ENCODE peak calls at places on chromosome 3, in five cellular contexts. One of them, this sample, is unnamed.
A peak's percentile ranks its signal among the peaks of the same experiment; 100 is the strongest.

GRCh38 chr3:165196577-165197561 is 685 bp upstream of the SLITRK3 start:
- DNase-seq in suprapubic skin: no peak
- DNase-seq in CD8-positive, alpha-beta memory T cell: no peak
- DNase-seq in psoas muscle: peak; percentile 23
- DNase-seq in GM23248: peak; percentile 16
- DNase-seq in this sample: no peak

GRCh38 chr3:124258057-124258500 is 266.2 kb upstream of the ROPN1 start:
- DNase-seq in CD8-positive, alpha-beta memory T cell: no peak
- DNase-seq in GM23248: peak; percentile 67
- DNase-seq in psoas muscle: no peak
- DNase-seq in suprapubic skin: no peak
- DNase-seq in this sample: no peak

GRCh38 chr3:155323063-155323666 is 29.7 kb upstream of the STRIT1 start:
- DNase-seq in psoas muscle: no peak
- DNase-seq in CD8-positive, alpha-beta memory T cell: no peak
- DNase-seq in GM23248: peak; percentile 82
- DNase-seq in suprapubic skin: no peak
- DNase-seq in this sample: peak; percentile 51

GRCh38 chr3:131880948-131881347 is 153.9 kb downstream of the CPNE4 start:
- DNase-seq in psoas muscle: no peak
- DNase-seq in GM23248: no peak
- DNase-seq in suprapubic skin: no peak
- DNase-seq in CD8-positive, alpha-beta memory T cell: no peak
- DNase-seq in this sample: no peak

GRCh38 chr3:102169915-102170479 is 264.8 kb upstream of the ZPLD1 start:
- DNase-seq in psoas muscle: no peak
- DNase-seq in GM23248: no peak
- DNase-seq in suprapubic skin: no peak
- DNase-seq in CD8-positive, alpha-beta memory T cell: no peak
- DNase-seq in this sample: no peak

GRCh38 chr3:42647821-42648459 is 5.6 kb upstream of the ZBTB47 start:
- DNase-seq in psoas muscle: no peak
- DNase-seq in GM23248: no peak
- DNase-seq in CD8-positive, alpha-beta memory T cell: no peak
- DNase-seq in suprapubic skin: no peak
- DNase-seq in this sample: no peak

GRCh38 chr3:134644731-134645514 is 5.9 kb downstream of the KY start:
- DNase-seq in suprapubic skin: no peak
- DNase-seq in psoas muscle: peak; percentile 41
- DNase-seq in CD8-positive, alpha-beta memory T cell: no peak
- DNase-seq in GM23248: no peak
- DNase-seq in this sample: no peak

GRCh38 chr3:52831500-52832301 is 1.2 kb upstream of the ITIH4 start:
- DNase-seq in suprapubic skin: peak; percentile 78
- DNase-seq in psoas muscle: peak; percentile 80
- DNase-seq in CD8-positive, alpha-beta memory T cell: no peak
- DNase-seq in GM23248: peak; percentile 87
- DNase-seq in this sample: peak; percentile 74

GRCh38 chr3:186380622-186381380 is 18.8 kb upstream of the DGKG start:
- DNase-seq in GM23248: peak; percentile 41
- DNase-seq in CD8-positive, alpha-beta memory T cell: no peak
- DNase-seq in suprapubic skin: no peak
- DNase-seq in psoas muscle: no peak
- DNase-seq in this sample: no peak

GRCh38 chr3:194685723-194686413 is at the start of gene FAM43A:
- DNase-seq in psoas muscle: peak; percentile 94
- DNase-seq in CD8-positive, alpha-beta memory T cell: peak; percentile 71
- DNase-seq in suprapubic skin: peak; percentile 96
- DNase-seq in GM23248: peak; percentile 95
- DNase-seq in this sample: peak; percentile 93

GRCh38 chr3:142447308-142447851 is 457 bp downstream of the XRN1 start:
- DNase-seq in suprapubic skin: peak; percentile 73
- DNase-seq in psoas muscle: peak; percentile 25
- DNase-seq in CD8-positive, alpha-beta memory T cell: peak; percentile 49
- DNase-seq in GM23248: peak; percentile 71
- DNase-seq in this sample: no peak

GRCh38 chr3:184523825-184524615 is 37.6 kb upstream of the EPHB3 start:
- DNase-seq in CD8-positive, alpha-beta memory T cell: no peak
- DNase-seq in suprapubic skin: no peak
- DNase-seq in GM23248: peak; percentile 87
- DNase-seq in psoas muscle: no peak
- DNase-seq in this sample: no peak

GRCh38 chr3:178987745-178988144 is 83.9 kb downstream of the ZMAT3 start:
- DNase-seq in psoas muscle: no peak
- DNase-seq in suprapubic skin: no peak
- DNase-seq in CD8-positive, alpha-beta memory T cell: no peak
- DNase-seq in GM23248: no peak
- DNase-seq in this sample: no peak

GRCh38 chr3:146550743-146551510 is 6.5 kb upstream of the PLSCR1 start:
- DNase-seq in GM23248: peak; percentile 92
- DNase-seq in CD8-positive, alpha-beta memory T cell: no peak
- DNase-seq in psoas muscle: no peak
- DNase-seq in suprapubic skin: no peak
- DNase-seq in this sample: peak; percentile 27

GRCh38 chr3:12992629-12993021 is 80.6 kb downstream of the IQSEC1 start:
- DNase-seq in CD8-positive, alpha-beta memory T cell: no peak
- DNase-seq in psoas muscle: no peak
- DNase-seq in suprapubic skin: no peak
- DNase-seq in GM23248: no peak
- DNase-seq in this sample: no peak
- H3K27ac ChIP-seq in CD8-positive, alpha-beta memory T cell: no peak overlapping the region
- H3K27ac ChIP-seq in psoas muscle: peak overlapping the region; percentile 83
- H3K27ac ChIP-seq in suprapubic skin: no peak overlapping the region
- H3K27ac ChIP-seq in GM23248: no peak overlapping the region
- H3K27ac ChIP-seq in this sample: no peak overlapping the region

GRCh38 chr3:150237490-150237889 is 170.6 kb upstream of the TSC22D2 start:
- DNase-seq in psoas muscle: peak; percentile 49
- DNase-seq in GM23248: peak; percentile 85
- DNase-seq in suprapubic skin: no peak
- DNase-seq in CD8-positive, alpha-beta memory T cell: no peak
- DNase-seq in this sample: peak; percentile 66

GRCh38 chr3:150236683-150237082 is 171.4 kb upstream of the TSC22D2 start:
- DNase-seq in psoas muscle: no peak
- DNase-seq in suprapubic skin: no peak
- DNase-seq in GM23248: peak; percentile 50
- DNase-seq in CD8-positive, alpha-beta memory T cell: no peak
- DNase-seq in this sample: no peak

GRCh38 chr3:150238995-150239612 is 169.0 kb upstream of the TSC22D2 start:
- DNase-seq in psoas muscle: no peak
- DNase-seq in CD8-positive, alpha-beta memory T cell: no peak
- DNase-seq in GM23248: no peak
- DNase-seq in suprapubic skin: no peak
- DNase-seq in this sample: no peak

GRCh38 chr3:150239764-150240163 is 168.3 kb upstream of the TSC22D2 start:
- DNase-seq in psoas muscle: no peak
- DNase-seq in CD8-positive, alpha-beta memory T cell: no peak
- DNase-seq in GM23248: no peak
- DNase-seq in suprapubic skin: no peak
- DNase-seq in this sample: no peak

GRCh38 chr3:150238043-150238802 is 169.9 kb upstream of the TSC22D2 start:
- DNase-seq in CD8-positive, alpha-beta memory T cell: no peak
- DNase-seq in psoas muscle: no peak
- DNase-seq in GM23248: no peak
- DNase-seq in suprapubic skin: no peak
- DNase-seq in this sample: no peak
- H3K4me1 ChIP-seq in CD8-positive, alpha-beta memory T cell: no peaks in the 10 kb centered on the region
- H3K4me1 ChIP-seq in psoas muscle: peaks cover 36% of the 10 kb centered on the region
- H3K4me1 ChIP-seq in GM23248: peaks cover 53% of the 10 kb centered on the region
- H3K4me1 ChIP-seq in suprapubic skin: peaks cover 28% of the 10 kb centered on the region
- H3K4me1 ChIP-seq in this sample: peaks cover 70% of the 10 kb centered on the region

GRCh38 chr3:175378348-175378747 is 519.2 kb downstream of the NAALADL2 start:
- DNase-seq in CD8-positive, alpha-beta memory T cell: no peak
- DNase-seq in suprapubic skin: no peak
- DNase-seq in GM23248: no peak
- DNase-seq in psoas muscle: no peak
- DNase-seq in this sample: no peak

GRCh38 chr3:175374705-175375104 is 515.6 kb downstream of the NAALADL2 start:
- DNase-seq in GM23248: no peak
- DNase-seq in suprapubic skin: no peak
- DNase-seq in CD8-positive, alpha-beta memory T cell: no peak
- DNase-seq in psoas muscle: no peak
- DNase-seq in this sample: no peak
- H3K27ac ChIP-seq in GM23248: no peak overlapping the region
- H3K27ac ChIP-seq in suprapubic skin: no peak overlapping the region
- H3K27ac ChIP-seq in CD8-positive, alpha-beta memory T cell: no peak overlapping the region
- H3K27ac ChIP-seq in psoas muscle: no peak overlapping the region
- H3K27ac ChIP-seq in this sample: no peak overlapping the region

GRCh38 chr3:46966811-46967210 is 9.7 kb downstream of the CCDC12 start:
- DNase-seq in GM23248: no peak
- DNase-seq in psoas muscle: no peak
- DNase-seq in suprapubic skin: no peak
- DNase-seq in CD8-positive, alpha-beta memory T cell: no peak
- DNase-seq in this sample: no peak
- H3K4me1 ChIP-seq in GM23248: peaks cover 20% of the 10 kb centered on the region
- H3K4me1 ChIP-seq in psoas muscle: peaks cover 69% of the 10 kb centered on the region
- H3K4me1 ChIP-seq in suprapubic skin: peaks cover 64% of the 10 kb centered on the region
- H3K4me1 ChIP-seq in CD8-positive, alpha-beta memory T cell: peaks cover 67% of the 10 kb centered on the region
- H3K4me1 ChIP-seq in this sample: no peaks in the 10 kb centered on the region

GRCh38 chr3:50238549-50239026 is 2.6 kb downstream of the GNAI2 start:
- DNase-seq in psoas muscle: peak; percentile 87
- DNase-seq in CD8-positive, alpha-beta memory T cell: no peak
- DNase-seq in GM23248: peak; percentile 81
- DNase-seq in suprapubic skin: peak; percentile 94
- DNase-seq in this sample: no peak
- H3K27ac ChIP-seq in psoas muscle: peak overlapping the region; percentile 81
- H3K27ac ChIP-seq in CD8-positive, alpha-beta memory T cell: peak overlapping the region; percentile 71
- H3K27ac ChIP-seq in GM23248: peak overlapping the region; percentile 68
- H3K27ac ChIP-seq in suprapubic skin: peak overlapping the region; percentile 85
- H3K27ac ChIP-seq in this sample: peak overlapping the region; percentile 27